ENCODE peak calls at places on chromosomes 13 and 19, in nine cellular contexts. P is HL-60, R is tibial nerve, E is neural progenitor cell, M is HCT116, A is AG09309, K is PC-9, U is GM20000, L is left lung. F is an unnamed sample.

GRCh38 chr19:1274081-1274851 is 1.1 kb upstream of the FAM174C start:
- DNase-seq in P (no peak), M (no peak), E (no peak), A (no peak), L (no peak), U (no peak), R (no peak), K (no peak), F (no peak)

GRCh38 chr13:25171517-25172302 is at the start of gene AMER2:
- DNase-seq in R (no peak), K (no peak), U (peak), E (peak), A (no peak), M (no peak), L (peak), P (no peak), F (peak)

GRCh38 chr19:13010992-13011652 is 15.8 kb downstream of the NFIX start:
- DNase-seq in A (no peak), R (no peak), L (peak), M (no peak), E (no peak), U (no peak), K (no peak), P (no peak), F (no peak)

GRCh38 chr13:104641309-104641708 is 1575.1 kb upstream of the SLC10A2 start:
- DNase-seq in L (no peak), A (no peak), M (no peak), R (no peak), E (no peak), K (peak), P (no peak), U (no peak), F (no peak)

GRCh38 chr13:102825921-102826706 is 19.7 kb upstream of the ERCC5 start:
- DNase-seq in R (no peak), A (peak), L (no peak), K (peak), P (no peak), U (no peak), E (no peak), M (no peak), F (no peak)

GRCh38 chr19:3131168-3131567 is 4.7 kb upstream of the GNA15 start:
- DNase-seq in U (no peak), M (no peak), K (no peak), L (peak), R (no peak), A (no peak), E (no peak), P (peak), F (no peak)

GRCh38 chr13:110885966-110886365 is 28.9 kb downstream of the ANKRD10 start:
- DNase-seq in A (no peak), K (no peak), R (no peak), M (no peak), U (no peak), L (no peak), E (peak), P (no peak), F (no peak)

GRCh38 chr13:103803349-103803748 is 737.1 kb upstream of the SLC10A2 start:
- DNase-seq in M (no peak), L (no peak), U (no peak), A (no peak), R (no peak), P (no peak), E (no peak), K (no peak), F (no peak)

GRCh38 chr19:1851581-1852293 is 3.5 kb upstream of the REXO1 start:
- DNase-seq in M (no peak), A (no peak), K (no peak), E (no peak), P (no peak), R (no peak), L (peak), U (peak), F (no peak)

GRCh38 chr13:24161010-24161775 is 673 bp downstream of the SPATA13 start:
- DNase-seq in E (peak), M (no peak), A (no peak), P (peak), U (peak), L (peak), K (peak), R (no peak), F (peak)

GRCh38 chr13:76225815-76226489 is 589.8 kb downstream of the LMO7 start:
- DNase-seq in E (peak), M (no peak), A (no peak), L (no peak), K (no peak), U (no peak), P (no peak), R (no peak), F (no peak)

GRCh38 chr13:26186995-26187394 is 35.1 kb downstream of the RNF6 start:
- DNase-seq in L (no peak), R (no peak), K (peak), M (no peak), A (no peak), P (no peak), E (no peak), U (no peak), F (no peak)

GRCh38 chr13:72983085-72983768 is 75.6 kb upstream of the KLF5 start:
- DNase-seq in U (no peak), R (no peak), L (no peak), M (no peak), P (no peak), K (no peak), A (peak), E (no peak), F (no peak)

GRCh38 chr13:69654392-69654791 is 453.2 kb upstream of the ATXN8OS start:
- DNase-seq in L (no peak), P (no peak), A (no peak), U (no peak), K (no peak), E (no peak), M (no peak), R (no peak), F (no peak)

GRCh38 chr19:4217429-4218264 is 11.7 kb upstream of the EBI3 start:
- DNase-seq in R (no peak), L (no peak), P (no peak), M (no peak), U (no peak), E (no peak), K (no peak), A (no peak), F (no peak)

GRCh38 chr13:101757446-101758039 is 305.1 kb downstream of the ITGBL1 start:
- DNase-seq in R (no peak), E (peak), A (peak), L (no peak), M (no peak), P (no peak), U (peak), K (no peak), F (peak)
- TF ChIP-seq CTCF in R (peak), E (peak), A (peak), L (peak), M (peak), P (no peak), U (peak), K (peak), F (peak)

DNA sequence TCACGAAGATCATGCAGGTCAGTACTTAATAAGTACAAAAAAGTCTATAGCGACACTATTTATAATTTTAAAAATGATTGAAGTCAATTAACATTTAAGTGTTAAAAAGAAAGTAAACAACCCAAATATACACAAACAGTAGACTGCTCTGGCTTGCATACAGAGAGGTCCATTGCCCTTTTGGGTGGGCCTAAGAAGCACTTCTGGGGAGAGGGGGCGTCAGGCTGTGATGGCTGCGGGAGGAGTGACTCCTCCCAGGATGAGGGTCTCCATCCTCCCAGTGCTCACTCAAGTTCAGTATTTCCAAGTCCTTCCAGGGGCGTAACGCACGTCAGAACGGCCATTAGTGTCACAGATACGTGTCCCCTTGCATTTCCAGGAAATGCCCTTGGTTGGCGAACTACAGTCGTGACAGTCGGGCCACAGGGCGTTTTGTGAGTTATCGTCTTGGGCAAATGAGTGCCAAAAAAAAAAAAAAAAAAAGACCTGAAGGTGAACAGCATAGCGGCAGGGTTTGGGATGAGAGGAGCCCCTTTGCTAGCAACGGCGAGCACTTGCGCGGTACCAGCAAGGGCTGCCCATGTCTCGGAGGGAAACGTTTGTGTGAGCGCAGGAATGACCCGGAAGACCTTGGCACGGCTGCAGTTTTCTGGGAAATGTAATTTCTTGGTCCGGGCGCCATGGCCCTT is at the start of gene SCGB2B2:
- DNase-seq in E (no peak), U (no peak), R (peak), M (peak), L (no peak), P (no peak), A (peak), K (no peak), F (peak)
- TF ChIP-seq CTCF in E (peak), U (no peak), R (no peak), M (no peak), L (no peak), P (no peak), A (peak), K (no peak), F (no peak)

DNA sequence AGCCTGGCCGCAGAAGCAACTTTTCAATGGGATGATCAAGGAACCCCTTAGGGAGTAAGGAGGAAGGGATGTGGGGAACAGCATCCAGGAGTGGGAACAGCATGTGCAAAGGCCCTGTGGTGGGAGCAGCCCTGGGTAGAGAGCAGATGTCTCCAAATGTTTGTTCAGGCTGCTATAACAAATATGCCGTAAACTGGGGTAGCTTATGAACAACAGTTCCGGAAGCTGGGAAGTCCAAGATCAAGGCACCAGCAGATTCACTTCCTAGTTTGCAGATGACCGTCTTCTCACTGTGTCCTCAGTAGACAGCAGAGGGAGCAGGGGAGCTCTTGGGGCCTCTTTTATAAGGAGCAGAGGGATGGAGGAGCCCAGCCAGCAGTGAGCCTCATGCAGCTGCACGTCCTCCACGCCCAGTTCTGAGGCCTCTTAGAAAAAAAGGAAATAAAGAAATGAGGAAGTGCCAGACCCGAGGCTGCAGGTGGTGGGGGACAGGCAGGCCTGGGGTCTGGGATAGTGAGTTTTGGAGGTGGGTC is 4.2 kb upstream of the LRRC25 start:
- DNase-seq in L (no peak), E (peak), P (peak), U (peak), R (no peak), M (no peak), K (peak), A (no peak), F (peak)
- TF ChIP-seq CTCF in L (no peak), E (peak), P (peak), U (peak), R (peak), M (no peak), K (peak), A (peak), F (no peak)

GRCh38 chr19:49676136-49676689 is 858 bp upstream of the PRMT1 start:
- DNase-seq in A (peak), P (peak), E (peak), R (peak), M (peak), U (peak), K (no peak), L (peak), F (peak)
- TF ChIP-seq CTCF in A (no peak), P (no peak), E (no peak), R (no peak), M (no peak), U (no peak), K (no peak), L (no peak), F (no peak)

GRCh38 chr19:41916033-41916424 is 12.2 kb downstream of the ERFL start:
- DNase-seq in P (no peak), A (no peak), R (no peak), M (no peak), U (no peak), L (no peak), E (no peak), K (no peak), F (no peak)

GRCh38 chr19:41915248-41916032 is 12.8 kb downstream of the ERFL start:
- DNase-seq in K (no peak), A (no peak), E (no peak), P (no peak), U (no peak), M (no peak), R (no peak), L (peak), F (no peak)

GRCh38 chr19:41918653-41919244 is 9.5 kb downstream of the ERFL start:
- DNase-seq in R (no peak), M (no peak), U (no peak), L (no peak), K (no peak), P (no peak), A (no peak), E (no peak), F (no peak)

GRCh38 chr19:41918095-41918494 is 10.2 kb downstream of the ERFL start:
- DNase-seq in L (no peak), M (no peak), P (no peak), A (no peak), U (no peak), K (no peak), E (no peak), R (no peak), F (no peak)

GRCh38 chr19:41917676-41918075 is 10.6 kb downstream of the ERFL start:
- DNase-seq in K (no peak), P (no peak), M (no peak), U (no peak), E (no peak), R (no peak), L (peak), A (no peak), F (no peak)
- TF ChIP-seq CTCF in K (no peak), P (no peak), M (no peak), U (no peak), E (no peak), R (no peak), L (no peak), A (no peak), F (no peak)

GRCh38 chr19:7934766-7935165 is 8.7 kb downstream of the TIMM44 start:
- DNase-seq in P (no peak), K (no peak), U (no peak), R (no peak), A (no peak), L (peak), M (no peak), E (no peak), F (no peak)
- TF ChIP-seq CTCF in P (no peak), K (no peak), U (no peak), R (no peak), A (no peak), L (no peak), M (no peak), E (no peak), F (no peak)

DNA sequence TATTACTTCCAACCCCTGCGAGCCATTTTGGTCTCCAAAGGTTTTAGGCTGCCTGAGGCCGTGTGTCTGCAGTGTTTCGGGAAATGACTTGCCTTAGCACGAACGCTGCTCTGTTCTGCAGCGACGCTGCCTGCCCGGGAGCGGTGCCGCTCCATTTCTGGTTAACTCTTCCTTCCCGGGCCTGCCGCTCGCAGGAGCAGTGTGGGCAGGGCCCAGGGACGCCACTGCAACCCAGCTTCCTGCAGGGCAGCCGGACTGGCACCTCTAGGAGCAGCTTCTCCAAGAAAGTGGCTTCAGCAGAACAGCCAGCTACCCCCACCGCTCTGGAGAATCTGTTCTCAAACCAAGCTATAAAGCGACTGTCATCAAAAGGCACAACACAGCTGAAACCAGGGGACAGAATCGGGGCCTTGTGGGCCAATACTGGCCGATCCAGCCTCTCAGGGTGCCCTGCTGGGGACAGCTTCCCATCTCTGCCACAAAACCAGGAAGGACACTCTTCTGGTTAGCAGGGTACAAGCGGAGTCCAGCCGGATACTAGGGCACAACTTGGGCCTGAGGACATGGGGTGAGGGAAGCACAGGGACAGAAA is 72.2 kb downstream of the KCTD15 start:
- DNase-seq in E (peak), L (no peak), P (no peak), A (peak), U (no peak), R (no peak), K (no peak), M (no peak), F (peak)
- TF ChIP-seq CTCF in E (no peak), L (no peak), P (no peak), A (no peak), U (no peak), R (no peak), K (no peak), M (no peak), F (no peak)

GRCh38 chr13:99196466-99197256 is 4.0 kb upstream of the UBAC2 start:
- DNase-seq in A (no peak), P (no peak), M (peak), U (no peak), L (no peak), R (no peak), E (no peak), K (peak), F (no peak)
- TF ChIP-seq CTCF in A (peak), P (no peak), M (no peak), U (no peak), L (no peak), R (no peak), E (no peak), K (peak), F (no peak)

DNA sequence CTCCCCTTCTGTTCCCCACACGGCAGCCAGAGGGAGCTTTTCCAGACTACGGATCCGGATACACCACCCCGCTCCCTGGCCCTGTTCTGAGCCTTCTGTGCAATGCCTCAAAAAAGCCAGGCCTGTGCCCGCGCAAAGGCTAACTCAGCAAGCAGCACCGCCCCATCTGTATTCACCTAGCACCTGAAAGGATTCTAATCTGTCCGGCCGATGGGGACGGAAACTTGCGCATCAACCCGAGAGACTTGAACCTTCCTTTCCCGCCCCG is 589 bp downstream of the ZBTB45 start:
- DNase-seq in A (peak), P (peak), M (no peak), E (peak), U (peak), K (peak), R (peak), L (no peak), F (peak)
- TF ChIP-seq CTCF in A (peak), P (peak), M (peak), E (peak), U (peak), K (peak), R (no peak), L (peak), F (peak)

DNA sequence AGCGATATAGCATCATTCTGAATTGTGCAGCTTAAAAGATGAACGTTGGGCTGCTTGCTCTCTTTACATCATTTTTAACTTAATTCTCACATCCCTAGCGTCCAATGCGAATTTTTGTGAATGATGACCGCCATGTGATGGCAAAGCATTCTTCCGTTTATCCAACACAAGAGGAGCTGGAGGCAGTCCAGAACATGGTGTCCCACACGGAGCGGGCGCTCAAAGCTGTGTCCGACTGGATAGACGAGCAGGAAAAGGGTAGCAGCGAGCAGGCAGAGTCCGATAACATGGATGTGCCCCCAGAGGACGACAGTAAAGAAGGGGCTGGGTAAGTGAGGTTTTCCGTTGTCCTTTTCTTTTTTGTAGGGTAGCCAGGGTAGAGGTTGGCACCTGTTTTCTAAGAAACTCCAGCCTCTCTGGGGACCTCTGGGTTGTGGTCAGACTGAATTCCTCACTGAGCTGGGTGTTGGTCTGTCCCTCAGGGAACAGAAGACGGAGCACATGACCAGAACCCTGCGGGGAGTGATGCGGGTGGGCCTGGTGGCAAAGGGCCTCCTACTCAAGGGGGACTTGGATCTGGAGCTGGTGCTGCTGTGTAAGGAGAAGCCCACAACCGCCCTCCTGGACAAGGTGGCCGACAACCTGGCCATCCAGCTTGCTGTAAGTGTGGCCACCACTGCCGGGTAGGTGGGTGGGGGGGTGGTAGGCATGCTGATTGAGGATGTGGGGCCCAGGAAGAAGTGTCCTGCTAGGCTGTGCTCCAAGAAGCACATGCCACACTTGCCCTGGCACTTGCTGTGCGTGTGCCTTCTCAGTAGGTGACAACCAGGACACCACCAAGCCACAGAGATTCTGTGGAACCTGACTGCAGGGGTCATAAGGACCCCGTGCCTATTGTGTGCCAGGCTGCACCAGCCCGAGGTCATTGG is 17.0 kb downstream of the ILF3 start:
- DNase-seq in L (peak), P (no peak), U (no peak), R (no peak), A (no peak), M (no peak), K (no peak), E (no peak), F (no peak)
- TF ChIP-seq CTCF in L (no peak), P (no peak), U (no peak), R (no peak), A (no peak), M (no peak), K (no peak), E (no peak), F (no peak)